ENCODE peak calls at places on chromosomes 3 and 15, in five cellular contexts. F is stimulated activated CD8-positive, alpha-beta memory T cell treated with anti-CD3 and anti-CD28 coated beads, Interleukin-2, amount 100 ng/mL, for 1 hour; R is ELR; G is EH; M is GM12864. L is an unnamed sample.

GRCh38 chr3:184241447-184242296 is 7.1 kb downstream of the ALG3 start:
- DNase-seq in F (no peak), M (no peak), R (peak), G (peak), L (no peak)

GRCh38 chr3:172199850-172200369 is 160.5 kb downstream of the FNDC3B start:
- DNase-seq in F (no peak), G (no peak), M (no peak), R (no peak), L (no peak)

GRCh38 chr3:13671536-13672233 is 122.8 kb downstream of the FBLN2 start:
- DNase-seq in R (no peak), M (no peak), F (no peak), G (peak), L (no peak)

GRCh38 chr3:152909180-152909883 is 74.4 kb downstream of the P2RY1 start:
- DNase-seq in G (peak), F (no peak), M (no peak), R (no peak), L (peak)

GRCh38 chr15:67038721-67039120 is 26.7 kb upstream of the SMAD3 start:
- DNase-seq in M (no peak), G (no peak), F (no peak), R (no peak), L (no peak)

GRCh38 chr3:169260296-169260695 is 403.2 kb downstream of the MECOM start:
- DNase-seq in G (no peak), F (no peak), M (no peak), R (no peak), L (no peak)

GRCh38 chr3:98961161-98962155 is 60.0 kb upstream of the DCBLD2 start:
- DNase-seq in F (no peak), G (peak), M (no peak), R (peak), L (peak)

GRCh38 chr3:126959921-126960603 is 22.9 kb upstream of the PLXNA1 start:
- DNase-seq in G (peak), M (no peak), R (peak), F (no peak), L (no peak)

GRCh38 chr3:126557415-126557745 is 1.4 kb downstream of the C3orf22 start:
- DNase-seq in F (no peak), R (no peak), M (no peak), G (no peak), L (no peak)

GRCh38 chr15:51289290-51289689 is 49.1 kb downstream of the CYP19A1 start:
- DNase-seq in M (no peak), G (no peak), F (no peak), R (no peak), L (no peak)

GRCh38 chr3:4416961-4417360 is 50.1 kb downstream of the SUMF1 start:
- DNase-seq in R (peak), G (peak), F (no peak), M (no peak), L (peak)

GRCh38 chr15:92624401-92624991 is 31.1 kb downstream of the FAM174B start:
- DNase-seq in M (no peak), R (no peak), F (no peak), G (peak), L (peak)

GRCh38 chr15:57572463-57572862 is 19.2 kb upstream of the MYZAP start:
- DNase-seq in F (no peak), M (no peak), G (no peak), R (no peak), L (no peak)

GRCh38 chr15:68379759-68380290 is 52.1 kb downstream of the ITGA11 start:
- DNase-seq in R (no peak), M (no peak), F (no peak), G (peak), L (no peak)

GRCh38 chr15:93089855-93090305 is 869 bp upstream of the RGMA start:
- DNase-seq in G (no peak), M (no peak), R (no peak), F (no peak), L (no peak)

GRCh38 chr15:94526071-94526689 is 294.8 kb downstream of the MCTP2 start:
- DNase-seq in G (no peak), F (no peak), R (no peak), M (no peak), L (no peak)

GRCh38 chr15:29677450-29677849 is 144.8 kb downstream of the TJP1 start:
- DNase-seq in M (no peak), R (no peak), F (no peak), G (no peak), L (no peak)

GRCh38 chr15:29299331-29299730 is 29.7 kb upstream of the NSMCE3 start:
- DNase-seq in G (no peak), M (no peak), F (no peak), R (no peak), L (no peak)

GRCh38 chr3:164848922-164849321 is 229.4 kb downstream of the SI start:
- DNase-seq in R (no peak), G (no peak), M (no peak), F (no peak), L (no peak)

GRCh38 chr3:37582117-37582516 is 279.6 kb upstream of the CTDSPL start:
- DNase-seq in R (no peak), G (no peak), M (no peak), F (no peak), L (no peak)

GRCh38 chr3:196127308-196128040 is 45.6 kb upstream of the TFRC start:
- DNase-seq in G (no peak), M (no peak), F (no peak), R (no peak), L (no peak)

GRCh38 chr15:68352401-68353062 is 75.0 kb downstream of the FEM1B start:
- DNase-seq in R (peak), F (no peak), G (peak), M (no peak), L (peak)

GRCh38 chr15:75732809-75733451 is 20.3 kb upstream of the CSPG4 start:
- DNase-seq in G (peak), F (peak), M (no peak), R (peak), L (no peak)

GRCh38 chr3:79506751-79507150 is 261.0 kb downstream of the ROBO1 start:
- DNase-seq in F (no peak), M (no peak), G (no peak), R (no peak), L (no peak)

GRCh38 chr3:23308986-23309625 is 106.0 kb downstream of the UBE2E2 start:
- DNase-seq in F (no peak), M (no peak), G (no peak), R (no peak), L (no peak)

GRCh38 chr3:17645074-17645698 is 97.2 kb downstream of the TBC1D5 start:
- DNase-seq in R (peak), M (no peak), F (no peak), G (peak), L (peak)

GRCh38 chr3:194930439-194931204 is 244.9 kb downstream of the FAM43A start:
- DNase-seq in G (peak), F (no peak), R (peak), M (no peak), L (no peak)

GRCh38 chr15:29094711-29095110 is 174.9 kb downstream of the NSMCE3 start:
- DNase-seq in G (no peak), R (no peak), M (no peak), F (no peak), L (no peak)

GRCh38 chr3:13093687-13094086 is 20.5 kb upstream of the IQSEC1 start:
- DNase-seq in M (no peak), G (peak), F (no peak), R (peak), L (no peak)

GRCh38 chr3:182238141-182238540 is 526.4 kb downstream of the SOX2 start:
- DNase-seq in F (no peak), M (no peak), R (no peak), G (no peak), L (no peak)

GRCh38 chr3:5205165-5205941 is 17.8 kb downstream of the EDEM1 start:
- DNase-seq in G (no peak), M (no peak), R (no peak), F (no peak), L (no peak)

GRCh38 chr3:32551087-32551486 is 19.6 kb downstream of the DYNC1LI1 start:
- DNase-seq in M (no peak), F (no peak), R (no peak), G (no peak), L (no peak)

GRCh38 chr3:128081846-128082245 is 29.6 kb downstream of the SEC61A1 start:
- DNase-seq in R (peak), G (peak), F (no peak), M (no peak), L (no peak)

GRCh38 chr3:154799801-154800200 is 280.3 kb upstream of the MME start:
- DNase-seq in M (no peak), F (no peak), R (peak), G (no peak), L (no peak)

GRCh38 chr15:29680806-29681485 is 141.3 kb downstream of the TJP1 start:
- DNase-seq in R (no peak), G (no peak), F (no peak), M (no peak), L (no peak)

GRCh38 chr3:45758871-45759270 is 37.5 kb downstream of the SLC6A20 start:
- DNase-seq in G (no peak), R (no peak), F (no peak), M (no peak), L (no peak)

GRCh38 chr3:116139607-116140006 is 305.7 kb downstream of the LSAMP start:
- DNase-seq in G (no peak), F (no peak), M (no peak), R (no peak), L (no peak)

GRCh38 chr3:4067893-4068292 is 235.3 kb upstream of the SETMAR start:
- DNase-seq in M (no peak), G (no peak), F (no peak), R (no peak), L (no peak)